ENCODE peak calls at places on chromosomes 12 and 14, in four cellular contexts. Y is endothelial cell, C is GM03348, B is astrocyte of the spinal cord. R is an unnamed sample.

GRCh38 chr14:51290132-51290531 is 50.1 kb downstream of the TMX1 start:
- DNase-seq in Y (no peak), C (no peak), B (no peak), R (no peak)

GRCh38 chr14:35138585-35138984 is 16.2 kb downstream of the PRORP start:
- DNase-seq in Y (no peak), C (no peak), B (no peak), R (no peak)

GRCh38 chr12:10065241-10065640 is 33.5 kb downstream of the CLEC1A start:
- DNase-seq in Y (no peak), C (no peak), B (no peak), R (no peak)

GRCh38 chr12:122965356-122965755 is 907 bp downstream of the ABCB9 start:
- DNase-seq in Y (no peak), C (no peak), B (no peak), R (no peak)

GRCh38 chr12:107320031-107320928 is 226.9 kb upstream of the CRY1 start:
- DNase-seq in Y (peak; percentile 48), C (peak; percentile 63), B (peak; percentile 70), R (peak; percentile 53)

GRCh38 chr12:101021911-101022388 is 188.1 kb downstream of the SLC5A8 start:
- DNase-seq in Y (no peak), C (peak; percentile 78), B (peak; percentile 94), R (peak; percentile 89)

GRCh38 chr14:97458302-97459137 is 661.3 kb downstream of the VRK1 start:
- DNase-seq in Y (peak; percentile 30), C (no peak), B (no peak), R (no peak)

GRCh38 chr14:54258382-54258781 is 138.4 kb upstream of the CDKN3 start:
- DNase-seq in Y (no peak), C (no peak), B (no peak), R (no peak)

GRCh38 chr14:87934185-87934584 is 58.8 kb downstream of the GALC start:
- DNase-seq in Y (no peak), C (no peak), B (no peak), R (no peak)

GRCh38 chr14:71725802-71726638 is 206.2 kb upstream of the RGS6 start:
- DNase-seq in Y (no peak), C (peak; percentile 78), B (peak; percentile 80), R (peak; percentile 90)

GRCh38 chr12:116736962-116737773 is 701 bp downstream of the SPRING1 start:
- DNase-seq in Y (peak; percentile 37), C (peak; percentile 56), B (no peak), R (peak; percentile 51)

GRCh38 chr12:105676694-105677093 is 346.2 kb downstream of the C12orf75 start:
- DNase-seq in Y (no peak), C (no peak), B (no peak), R (no peak)

GRCh38 chr14:75542585-75543091 is 20.4 kb downstream of the BATF start:
- DNase-seq in Y (no peak), C (peak; percentile 39), B (no peak), R (peak; percentile 36)

GRCh38 chr14:68606644-68607043 is 186.2 kb downstream of the ZFP36L1 start:
- DNase-seq in Y (no peak), C (no peak), B (no peak), R (no peak)

GRCh38 chr14:56474419-56475022 is 105.1 kb upstream of the TMEM260 start:
- DNase-seq in Y (peak; percentile 48), C (peak; percentile 59), B (peak; percentile 29), R (peak; percentile 79)

GRCh38 chr12:53973093-53974042 is at the start of gene HOXC11:
- DNase-seq in Y (no peak), C (peak; percentile 89), B (no peak), R (no peak)

GRCh38 chr12:15688202-15688736 is 100.9 kb downstream of the EPS8 start:
- DNase-seq in Y (no peak), C (no peak), B (peak; percentile 42), R (no peak)

GRCh38 chr12:122366685-122367475 is 55.6 kb downstream of the CLIP1 start:
- DNase-seq in Y (peak; percentile 13), C (peak; percentile 90), B (peak; percentile 85), R (peak; percentile 82)

GRCh38 chr14:50062438-50063039 is 53.8 kb downstream of the VCPKMT start:
- DNase-seq in Y (no peak), C (peak; percentile 63), B (peak; percentile 82), R (peak; percentile 45)

GRCh38 chr12:5567021-5567744 is 135.3 kb downstream of the NTF3 start:
- DNase-seq in Y (no peak), C (peak; percentile 27), B (no peak), R (no peak)

GRCh38 chr14:100531152-100531551 is 56.1 kb downstream of the BEGAIN start:
- DNase-seq in Y (no peak), C (peak; percentile 2), B (no peak), R (no peak)

GRCh38 chr12:78636253-78636855 is 228.2 kb upstream of the SYT1 start:
- DNase-seq in Y (no peak), C (no peak), B (no peak), R (peak; percentile 78)

GRCh38 chr14:56844603-56845002 is 34.3 kb upstream of the OTX2 start:
- DNase-seq in Y (no peak), C (no peak), B (no peak), R (peak; percentile 1)

GRCh38 chr12:71476513-71476912 is 36.9 kb downstream of the LGR5 start:
- DNase-seq in Y (no peak), C (peak; percentile 60), B (peak; percentile 83), R (peak; percentile 77)

GRCh38 chr14:85087201-85087600 is 442.7 kb upstream of the FLRT2 start:
- DNase-seq in Y (no peak), C (no peak), B (no peak), R (peak; percentile 27)

GRCh38 chr12:107406932-107407331 is 278.7 kb upstream of the PWP1 start:
- DNase-seq in Y (no peak), C (no peak), B (no peak), R (no peak)

GRCh38 chr12:117468016-117468415 is 106.6 kb upstream of the NOS1 start:
- DNase-seq in Y (no peak), C (no peak), B (no peak), R (no peak)

GRCh38 chr12:105409881-105410471 is 79.5 kb downstream of the C12orf75 start:
- DNase-seq in Y (peak; percentile 50), C (peak; percentile 73), B (peak; percentile 61), R (peak; percentile 82)

GRCh38 chr12:122950276-122950675 is 16.0 kb downstream of the ABCB9 start:
- DNase-seq in Y (no peak), C (no peak), B (no peak), R (no peak)